ENCODE peak calls at places on chromosome 16, in seven cellular contexts. C is NCI-H1417; H is memory B cell; G is glutamatergic neuron; J is activated CD4-positive, alpha-beta T cell treated with anti-CD3 and anti-CD28 coated beads, Interleukin-2, amount 10 ng/mL, durations not matched to agents 24 days and 14 days; R is SJCRH30; W is T-helper 2 cell. I is an unnamed sample.

GRCh38 chr16:2971985-2972784 is 3.0 kb downstream of the PAQR4 start:
- DNase-seq in H (no peak), C (no peak), J (no peak), W (no peak), R (no peak), G (no peak), I (no peak)

GRCh38 chr16:23013484-23013883 is 135.8 kb downstream of the USP31 start:
- DNase-seq in H (no peak), C (no peak), R (peak), W (no peak), G (no peak), J (no peak), I (no peak)

GRCh38 chr16:19128454-19129210 is 14.9 kb downstream of the ITPRIPL2 start:
- DNase-seq in W (no peak), H (no peak), G (no peak), J (no peak), R (no peak), C (no peak), I (no peak)

GRCh38 chr16:7350801-7351200 is 18.2 kb downstream of the RBFOX1 start:
- DNase-seq in H (no peak), J (no peak), W (no peak), C (no peak), R (peak), G (no peak), I (no peak)

GRCh38 chr16:86303787-86304685 is 206.3 kb upstream of the FOXF1 start:
- DNase-seq in H (no peak), C (no peak), J (no peak), W (no peak), R (no peak), G (no peak), I (no peak)

GRCh38 chr16:79509221-79509631 is 91.3 kb downstream of the MAF start:
- DNase-seq in G (no peak), W (no peak), R (no peak), H (no peak), C (no peak), J (no peak), I (no peak)

GRCh38 chr16:14600164-14600563 is 29.9 kb downstream of the PARN start:
- DNase-seq in R (peak), C (no peak), J (no peak), G (no peak), H (no peak), W (no peak), I (no peak)

GRCh38 chr16:49848530-49848929 is 7.4 kb downstream of the ZNF423 start:
- DNase-seq in J (no peak), H (no peak), C (no peak), R (no peak), G (no peak), W (no peak), I (no peak)

GRCh38 chr16:66199189-66199588 is 167.3 kb upstream of the CDH5 start:
- DNase-seq in R (no peak), J (no peak), H (no peak), W (no peak), C (no peak), G (no peak), I (no peak)

GRCh38 chr16:1812732-1813163 is 13.9 kb downstream of the HAGH start:
- DNase-seq in C (peak), J (peak), R (peak), G (peak), H (no peak), W (no peak), I (peak)

GRCh38 chr16:4309833-4310266 is 6.0 kb upstream of the GLIS2 start:
- DNase-seq in C (no peak), H (peak), J (peak), G (peak), W (peak), R (peak), I (peak)

GRCh38 chr16:6929868-6930267 is 402.8 kb upstream of the RBFOX1 start:
- DNase-seq in C (no peak), G (no peak), R (no peak), H (no peak), J (no peak), W (no peak), I (no peak)

GRCh38 chr16:87329436-87330256 is 12.5 kb upstream of the C16orf95 start:
- DNase-seq in J (no peak), H (no peak), W (no peak), R (no peak), C (no peak), G (peak), I (no peak)

GRCh38 chr16:89506791-89507191 is 1.4 kb upstream of the SPG7 start:
- DNase-seq in W (peak), C (no peak), J (peak), R (peak), H (no peak), G (no peak), I (peak)

GRCh38 chr16:54526916-54527315 is 240.3 kb upstream of the IRX3 start:
- DNase-seq in R (no peak), G (no peak), J (no peak), C (no peak), H (no peak), W (no peak), I (no peak)